ENCODE peak calls at places on chromosomes 16 and 17, in four cellular contexts. H, P, U and K are unnamed samples.

GRCh38 chr16:46811682-46812081 is 19.3 kb downstream of the C16orf87 start:
- DNase-seq in H (no peak), P (no peak), U (no peak), K (no peak)

GRCh38 chr17:47324224-47325020 is 667 bp downstream of the EFCAB13 start:
- DNase-seq in H (peak; percentile 66), P (peak; percentile 70), U (peak; percentile 65), K (no peak)

GRCh38 chr16:89063768-89064320 is 29.8 kb upstream of the ACSF3 start:
- DNase-seq in H (no peak), P (peak; percentile 22), U (no peak), K (no peak)

GRCh38 chr17:78092794-78093324 is 35.7 kb downstream of the TMC6 start:
- DNase-seq in H (no peak), P (no peak), U (no peak), K (no peak)

GRCh38 chr16:1195393-1195666 is 29.7 kb downstream of the TPSG1 start:
- DNase-seq in H (no peak), P (no peak), U (no peak), K (no peak)

GRCh38 chr16:13621639-13622038 is 298.3 kb upstream of the ERCC4 start:
- DNase-seq in H (no peak), P (no peak), U (no peak), K (peak; percentile 60)

GRCh38 chr17:35892091-35892637 is 12.0 kb upstream of the CCL5 start:
- DNase-seq in H (no peak), P (no peak), U (no peak), K (no peak)

GRCh38 chr17:8623591-8623990 is 6.9 kb downstream of the MYH10 start:
- DNase-seq in H (no peak), P (no peak), U (no peak), K (no peak)

GRCh38 chr16:28311413-28311812 is 19.1 kb downstream of the SBK1 start:
- DNase-seq in H (no peak), P (no peak), U (no peak), K (no peak)
- H3K27ac ChIP-seq in H (no peak overlapping the region), P (no peak overlapping the region), U (no peak overlapping the region), K (no peak overlapping the region)

GRCh38 chr17:73469311-73469710 is 157.5 kb upstream of the CDC42EP4 start:
- DNase-seq in H (no peak), P (no peak), U (no peak), K (no peak)
- H3K4me3 ChIP-seq in H (no peak overlapping the region), P (no peak overlapping the region), U (no peak overlapping the region), K (no peak overlapping the region)

DNA sequence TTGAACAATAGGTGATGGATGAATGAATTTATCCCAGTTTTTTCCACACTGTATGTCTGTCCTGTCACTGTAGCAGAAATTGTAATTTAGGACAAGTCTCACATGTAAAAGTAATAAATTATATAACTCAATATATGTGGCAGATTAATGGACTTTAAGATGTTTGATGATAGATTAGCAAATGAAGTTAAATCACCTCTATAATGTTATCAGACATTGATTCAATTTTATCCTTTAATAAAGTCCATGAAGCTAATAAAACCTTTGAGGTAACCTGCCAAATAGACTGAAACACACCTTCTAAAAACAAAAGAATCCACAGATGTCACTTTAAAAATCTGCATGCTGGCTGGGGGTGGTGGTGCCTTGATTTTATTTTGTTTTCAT is 83.3 kb upstream of the CORO6 start:
- DNase-seq in H (no peak), P (no peak), U (no peak), K (no peak)
- H3K27ac ChIP-seq in H (no peak overlapping the region), P (peak overlapping the region; percentile 73), U (no peak overlapping the region), K (no peak overlapping the region)

GRCh38 chr16:4678596-4678995 is 14.8 kb upstream of the NUDT16L1 start:
- DNase-seq in H (no peak), P (no peak), U (no peak), K (no peak)

GRCh38 chr16:4675864-4676786 is 17.2 kb upstream of the NUDT16L1 start:
- DNase-seq in H (no peak), P (peak; percentile 40), U (no peak), K (no peak)

GRCh38 chr16:4676826-4677225 is 16.5 kb upstream of the NUDT16L1 start:
- DNase-seq in H (no peak), P (no peak), U (no peak), K (no peak)

GRCh38 chr16:4677994-4678393 is 15.4 kb upstream of the NUDT16L1 start:
- DNase-seq in H (no peak), P (no peak), U (no peak), K (no peak)

DNA sequence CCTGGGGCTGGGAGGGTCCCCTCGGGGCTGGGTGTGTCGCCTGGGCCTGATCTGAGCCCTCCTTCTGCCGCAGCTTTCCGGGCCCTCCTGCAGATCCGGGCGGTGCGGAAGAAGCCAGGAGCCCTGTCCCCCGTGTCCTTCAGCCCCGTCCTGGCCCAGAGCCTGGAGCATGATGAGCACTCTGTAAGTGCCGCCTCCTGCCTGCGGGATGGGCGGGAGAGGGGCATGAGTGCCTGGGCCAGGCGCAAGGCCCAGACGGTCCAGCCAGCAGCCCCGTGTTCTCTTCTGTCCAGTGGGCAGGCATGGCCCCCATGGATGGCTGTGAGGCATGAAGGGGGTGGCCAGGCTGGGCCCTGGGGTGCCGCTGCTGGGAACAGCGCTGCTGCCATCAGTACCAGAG is 16.0 kb upstream of the NUDT16L1 start:
- DNase-seq in H (no peak), P (no peak), U (no peak), K (no peak)
- H3K4me3 ChIP-seq in H (no peak overlapping the region), P (no peak overlapping the region), U (no peak overlapping the region), K (no peak overlapping the region)

GRCh38 chr17:43584666-43585102 is 38.5 kb upstream of the ETV4 start:
- DNase-seq in H (no peak), P (no peak), U (no peak), K (no peak)
- H3K27ac ChIP-seq in H (no peak overlapping the region), P (no peak overlapping the region), U (no peak overlapping the region), K (no peak overlapping the region)

GRCh38 chr16:87391950-87392822 is at the start of gene MAP1LC3B:
- DNase-seq in H (peak; percentile 93), P (peak; percentile 96), U (peak; percentile 94), K (no peak)
- H3K4me3 ChIP-seq in H (peak within 1 kb of the TSS; percentile 84), P (peak within 1 kb of the TSS; percentile 86), U (peak within 1 kb of the TSS; percentile 77), K (peak within 1 kb of the TSS; percentile 78)

GRCh38 chr16:11597737-11598136 is 11.0 kb upstream of the LITAF start:
- DNase-seq in H (no peak), P (no peak), U (no peak), K (no peak)

GRCh38 chr16:11597268-11597690 is 10.6 kb upstream of the LITAF start:
- DNase-seq in H (no peak), P (no peak), U (no peak), K (no peak)

GRCh38 chr16:11599579-11599978 is 12.9 kb upstream of the LITAF start:
- DNase-seq in H (no peak), P (no peak), U (no peak), K (no peak)

GRCh38 chr16:11595908-11596504 is 9.3 kb upstream of the LITAF start:
- DNase-seq in H (no peak), P (no peak), U (no peak), K (no peak)

GRCh38 chr16:11596572-11597226 is 10.0 kb upstream of the LITAF start:
- DNase-seq in H (no peak), P (no peak), U (no peak), K (no peak)
- H3K27ac ChIP-seq in H (peak overlapping the region; percentile 57), P (peak overlapping the region; percentile 27), U (peak overlapping the region; percentile 77), K (no peak overlapping the region)

DNA sequence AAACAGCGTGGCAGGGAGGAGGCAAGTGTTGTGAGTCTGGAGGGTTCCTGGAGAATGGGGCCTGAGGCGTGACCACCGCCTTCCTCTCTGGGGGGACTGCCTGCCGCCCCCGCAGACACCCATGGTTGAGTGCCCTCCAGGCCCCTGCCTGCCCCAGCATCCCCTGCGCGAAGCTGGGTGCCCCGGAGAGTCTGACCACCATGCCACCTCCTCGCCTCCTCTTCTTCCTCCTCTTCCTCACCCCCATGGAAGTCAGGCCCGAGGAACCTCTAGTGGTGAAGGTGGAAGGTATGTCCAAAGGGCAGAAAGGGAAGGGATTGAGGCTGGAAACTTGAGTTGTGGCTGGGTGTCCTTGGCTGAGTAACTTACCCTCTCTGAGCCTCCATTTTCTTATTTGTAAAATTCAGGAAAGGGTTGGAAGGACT is at the start of gene CD19:
- DNase-seq in H (no peak), P (peak; percentile 78), U (no peak), K (no peak)
- H3K4me3 ChIP-seq in H (peak within 1 kb of the TSS; percentile 21), P (no peak within 1 kb of the TSS), U (no peak within 1 kb of the TSS), K (no peak within 1 kb of the TSS)

GRCh38 chr16:85320677-85321385 is 208.6 kb upstream of the CIBAR2 start:
- DNase-seq in H (no peak), P (no peak), U (no peak), K (no peak)
- H3K27ac ChIP-seq in H (peak overlapping the region; percentile 64), P (peak overlapping the region; percentile 69), U (peak overlapping the region; percentile 65), K (no peak overlapping the region)

GRCh38 chr16:31466381-31466841 is 5.5 kb upstream of the TGFB1I1 start:
- DNase-seq in H (no peak), P (no peak), U (no peak), K (no peak)

GRCh38 chr16:31465788-31466370 is 6.1 kb upstream of the TGFB1I1 start:
- DNase-seq in H (no peak), P (no peak), U (no peak), K (no peak)

GRCh38 chr16:31467151-31467550 is 4.8 kb upstream of the TGFB1I1 start:
- DNase-seq in H (no peak), P (peak; percentile 52), U (no peak), K (no peak)

GRCh38 chr16:31464348-31464769 is 5.1 kb downstream of the ARMC5 start:
- DNase-seq in H (no peak), P (no peak), U (no peak), K (no peak)

DNA sequence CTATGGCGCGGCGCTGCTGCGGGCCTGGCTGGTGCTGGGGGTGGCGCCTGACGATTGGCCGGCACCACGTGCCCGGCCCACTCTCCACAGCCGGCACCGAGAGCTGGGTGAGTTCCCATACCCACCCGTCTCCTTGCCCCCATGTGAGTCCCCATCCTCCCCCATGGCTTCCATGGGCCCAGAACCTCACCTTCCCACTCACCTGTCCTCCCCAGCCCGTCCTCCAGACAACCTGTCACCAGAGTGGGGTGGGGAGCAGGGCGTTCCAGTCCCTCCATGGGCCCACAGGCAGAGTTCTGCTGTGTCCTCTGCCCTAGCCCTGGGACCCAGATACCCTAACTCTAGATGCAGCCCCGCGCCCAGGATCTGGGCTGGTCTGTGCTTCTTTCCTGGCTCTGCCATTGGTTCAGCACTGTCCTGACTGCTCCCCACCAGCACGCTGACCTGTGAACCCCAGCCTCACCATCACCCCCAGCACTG is 5.5 kb downstream of the ARMC5 start:
- DNase-seq in H (no peak), P (no peak), U (no peak), K (no peak)
- H3K4me3 ChIP-seq in H (no peak overlapping the region), P (no peak overlapping the region), U (no peak overlapping the region), K (no peak overlapping the region)